ENCODE peak calls at places on chromosomes 2 and 18, in nine cellular contexts. P is PC-3, W is breast epithelium, S is adrenal gland, Q is tibial artery, D is GM23338, R is psoas muscle, L is lower lobe of right lung, G is ovary. F is an unnamed sample.

GRCh38 chr2:127722807-127723206 is 21.5 kb downstream of the SFT2D3 start:
- DNase-seq in S (no peak), D (no peak), R (no peak), G (no peak), L (no peak), P (no peak), W (no peak), Q (no peak), F (no peak)

GRCh38 chr18:48599391-48599790 is 60.6 kb downstream of the CTIF start:
- DNase-seq in R (no peak), W (no peak), S (no peak), D (no peak), P (no peak), L (no peak), Q (no peak), G (no peak), F (no peak)

GRCh38 chr2:105460048-105460732 is 61.3 kb upstream of the FHL2 start:
- DNase-seq in P (no peak), D (no peak), L (no peak), S (peak; percentile 58), Q (no peak), W (no peak), G (peak; percentile 83), R (no peak), F (no peak)

GRCh38 chr2:235300368-235301201 is 193.3 kb upstream of the AGAP1 start:
- DNase-seq in P (no peak), W (peak; percentile 65), Q (no peak), L (peak; percentile 74), S (no peak), D (no peak), G (no peak), R (no peak), F (peak; percentile 80)

GRCh38 chr2:181656450-181657261 is at the start of gene CERKL:
- DNase-seq in L (peak; percentile 69), P (peak; percentile 76), S (no peak), R (peak; percentile 44), G (no peak), Q (no peak), D (peak; percentile 89), W (no peak), F (peak; percentile 85)

GRCh38 chr2:239460780-239461179 is 60.0 kb upstream of the HDAC4 start:
- DNase-seq in W (no peak), D (no peak), G (peak; percentile 4), L (no peak), Q (no peak), R (no peak), S (no peak), P (no peak), F (no peak)

GRCh38 chr18:52200891-52201663 is 138.9 kb upstream of the DCC start:
- DNase-seq in G (no peak), R (no peak), W (no peak), D (no peak), S (no peak), Q (no peak), L (no peak), P (no peak), F (no peak)

GRCh38 chr2:74384051-74384450 is 3.9 kb upstream of the DCTN1 start:
- DNase-seq in D (no peak), P (no peak), W (no peak), S (no peak), L (no peak), R (no peak), Q (no peak), G (no peak), F (no peak)

GRCh38 chr2:120864981-120865380 is 129.3 kb downstream of the GLI2 start:
- DNase-seq in L (peak; percentile 24), Q (peak; percentile 54), W (no peak), G (no peak), S (no peak), R (peak; percentile 61), P (no peak), D (no peak), F (peak; percentile 54)

GRCh38 chr18:28177828-28178635 is 1.1 kb upstream of the CDH2 start:
- DNase-seq in P (peak; percentile 66), R (peak; percentile 56), L (no peak), W (no peak), Q (no peak), S (peak; percentile 78), G (peak; percentile 50), D (peak; percentile 82), F (peak; percentile 73)

GRCh38 chr2:23541453-23542334 is 156.7 kb downstream of the KLHL29 start:
- DNase-seq in L (no peak), Q (no peak), P (no peak), D (no peak), W (no peak), G (peak; percentile 45), R (no peak), S (peak; percentile 82), F (no peak)

GRCh38 chr18:57436193-57436964 is 1.2 kb downstream of the ONECUT2 start:
- DNase-seq in L (no peak), P (no peak), Q (no peak), S (no peak), W (no peak), R (no peak), G (no peak), D (peak; percentile 52), F (no peak)

GRCh38 chr2:143949121-143949848 is 570.6 kb downstream of the ZEB2 start:
- DNase-seq in S (no peak), R (no peak), L (no peak), Q (no peak), G (no peak), P (no peak), W (no peak), D (no peak), F (no peak)

GRCh38 chr2:128742467-128742866 is 423.8 kb upstream of the HS6ST1 start:
- DNase-seq in P (no peak), L (no peak), G (no peak), S (no peak), D (no peak), R (no peak), W (no peak), Q (no peak), F (no peak)

GRCh38 chr18:49460958-49461601 is 635 bp upstream of the DYM start:
- DNase-seq in S (no peak), Q (no peak), D (peak; percentile 24), G (no peak), R (no peak), P (no peak), L (no peak), W (no peak), F (no peak)

GRCh38 chr2:197208029-197208428 is 102.6 kb downstream of the ANKRD44 start:
- DNase-seq in S (no peak), G (no peak), R (no peak), Q (no peak), P (no peak), L (no peak), D (no peak), W (no peak), F (no peak)

GRCh38 chr2:160336091-160336490 is 136.0 kb upstream of the ITGB6 start:
- DNase-seq in W (no peak), G (no peak), D (no peak), Q (no peak), S (no peak), R (no peak), L (no peak), P (no peak), F (no peak)

GRCh38 chr18:70233974-70234373 is 28.5 kb upstream of the RTTN start:
- DNase-seq in Q (no peak), W (no peak), D (no peak), R (no peak), L (no peak), S (no peak), P (no peak), G (no peak), F (no peak)

GRCh38 chr18:52582516-52582915 is 242.5 kb downstream of the DCC start:
- DNase-seq in R (no peak), Q (no peak), D (peak; percentile 30), L (no peak), S (no peak), W (no peak), P (no peak), G (no peak), F (no peak)

GRCh38 chr2:8797682-8798081 is 39.7 kb downstream of the KIDINS220 start:
- DNase-seq in S (no peak), G (no peak), W (no peak), Q (no peak), P (peak; percentile 22), L (no peak), R (no peak), D (no peak), F (no peak)

GRCh38 chr18:57025525-57025924 is 121.4 kb upstream of the BOD1L2 start:
- DNase-seq in D (no peak), S (no peak), L (no peak), R (no peak), G (no peak), W (no peak), Q (no peak), P (no peak), F (no peak)

GRCh38 chr2:119496682-119497081 is 27.6 kb downstream of the SCTR start:
- DNase-seq in P (no peak), Q (no peak), W (no peak), R (no peak), L (no peak), D (no peak), S (no peak), G (no peak), F (no peak)
- H3K27ac ChIP-seq in P (no peak overlapping the region), Q (no peak overlapping the region), W (no peak overlapping the region), R (no peak overlapping the region), L (no peak overlapping the region), D (no peak overlapping the region), S (no peak overlapping the region), G (no peak overlapping the region), F (no peak overlapping the region)

DNA sequence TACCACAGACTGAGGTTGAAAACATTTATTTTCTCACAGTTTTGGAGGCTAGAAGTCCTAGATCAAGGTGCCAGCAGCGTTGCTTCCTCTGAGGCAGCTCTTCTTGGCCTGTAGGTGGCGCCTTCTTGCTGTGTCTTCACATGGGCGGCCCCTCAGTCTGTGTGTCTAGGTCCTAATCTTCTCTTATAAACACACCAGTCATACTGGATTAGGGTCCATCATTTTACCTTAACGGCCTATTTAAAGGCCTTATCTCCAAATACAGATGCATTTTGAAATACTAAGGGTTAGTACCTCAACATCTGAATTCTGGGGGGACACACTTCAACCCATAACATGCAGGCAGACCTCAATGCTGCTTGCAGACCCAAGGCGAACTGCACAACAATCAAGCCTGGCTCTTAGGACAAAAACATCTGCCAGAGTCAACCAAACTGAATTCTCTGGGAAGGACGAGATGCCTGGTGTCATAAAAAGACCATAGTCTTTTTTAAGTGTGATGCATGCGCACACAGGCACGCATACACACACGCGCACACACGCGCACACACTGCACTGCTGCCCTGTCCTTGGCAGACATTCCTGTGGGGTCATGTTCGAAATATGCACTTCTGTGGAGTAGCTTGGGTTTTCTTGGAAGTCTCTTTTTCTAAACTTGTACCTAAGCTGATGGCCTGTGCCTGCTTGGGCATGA is 4.3 kb upstream of the RMC1 start:
- DNase-seq in L (peak; percentile 78), P (peak; percentile 68), D (peak; percentile 91), R (peak; percentile 66), S (peak; percentile 76), Q (peak; percentile 71), W (peak; percentile 47), G (peak; percentile 73), F (peak; percentile 76)
- H3K4me3 ChIP-seq in L (no peak overlapping the region), P (no peak overlapping the region), D (no peak overlapping the region), R (no peak overlapping the region), S (no peak overlapping the region), Q (no peak overlapping the region), W (no peak overlapping the region), G (no peak overlapping the region), F (no peak overlapping the region)

GRCh38 chr2:164821338-164821737 is 20.3 kb downstream of the COBLL1 start:
- DNase-seq in L (no peak), R (no peak), G (no peak), P (no peak), S (no peak), Q (no peak), D (no peak), W (no peak), F (no peak)
- H3K27ac ChIP-seq in L (no peak overlapping the region), R (no peak overlapping the region), G (no peak overlapping the region), P (no peak overlapping the region), S (no peak overlapping the region), Q (peak overlapping the region; percentile 52), D (no peak overlapping the region), W (peak overlapping the region; percentile 75), F (no peak overlapping the region)

GRCh38 chr2:85981579-85982247 is 92.9 kb upstream of the ST3GAL5 start:
- DNase-seq in D (no peak), R (no peak), P (no peak), S (no peak), G (no peak), L (no peak), W (no peak), Q (no peak), F (no peak)
- H3K4me3 ChIP-seq in D (no peak overlapping the region), R (no peak overlapping the region), P (no peak overlapping the region), S (no peak overlapping the region), G (no peak overlapping the region), L (no peak overlapping the region), W (no peak overlapping the region), Q (no peak overlapping the region), F (no peak overlapping the region)